ENCODE peak calls at places on chromosomes 13 and 19, in four cellular contexts. V is HCT116, O is body of pancreas, I is GM12892. G is an unnamed sample.

GRCh38 chr19:44990966-44991365 is 10.3 kb upstream of the RELB start:
- DNase-seq in I (no peak), O (no peak), V (no peak), G (no peak)

GRCh38 chr13:40485611-40486517 is 180.6 kb downstream of the FOXO1 start:
- DNase-seq in V (no peak), I (peak), O (no peak), G (peak)

GRCh38 chr13:35693142-35693784 is 216.8 kb upstream of the MAB21L1 start:
- DNase-seq in I (no peak), O (no peak), V (no peak), G (no peak)

GRCh38 chr13:76828316-76828741 is 57.9 kb downstream of the KCTD12 start:
- DNase-seq in V (no peak), O (no peak), I (no peak), G (no peak)

GRCh38 chr19:3369337-3370213 is 3.2 kb downstream of the NFIC start:
- DNase-seq in O (peak), I (peak), V (no peak), G (no peak)

GRCh38 chr19:8561071-8561764 is 16.0 kb downstream of the MYO1F start:
- DNase-seq in V (no peak), I (no peak), O (no peak), G (no peak)

GRCh38 chr13:113862766-113863510 is 938 bp downstream of the GAS6 start:
- DNase-seq in V (no peak), I (peak), O (peak), G (peak)

GRCh38 chr19:38736413-38737280 is 7.6 kb downstream of the CAPN12 start:
- DNase-seq in O (peak), I (peak), V (peak), G (peak)

GRCh38 chr19:49596954-49597702 is 6.1 kb downstream of the PRR12 start:
- DNase-seq in I (no peak), V (no peak), O (no peak), G (no peak)

GRCh38 chr19:42121666-42122069 is 10.6 kb downstream of the POU2F2 start:
- DNase-seq in V (no peak), O (no peak), I (peak), G (no peak)

GRCh38 chr19:56144396-56144795 is 3.3 kb downstream of the ZNF444 start:
- DNase-seq in I (no peak), O (peak), V (no peak), G (no peak)

GRCh38 chr13:99063952-99064351 is 86.1 kb upstream of the DOCK9 start:
- DNase-seq in O (no peak), I (no peak), V (no peak), G (no peak)

GRCh38 chr19:21474671-21475181 is 30.7 kb upstream of the ZNF429 start:
- DNase-seq in V (no peak), I (no peak), O (peak), G (peak)

GRCh38 chr19:28066988-28067387 is 1146.0 kb downstream of the UQCRFS1 start:
- DNase-seq in O (no peak), V (no peak), I (no peak), G (no peak)

GRCh38 chr19:55625004-55625326 is 599 bp upstream of the ZNF784 start:
- DNase-seq in O (no peak), I (no peak), V (no peak), G (no peak)

GRCh38 chr19:8069116-8069973 is 16.8 kb downstream of the CCL25 start:
- DNase-seq in V (no peak), O (no peak), I (no peak), G (no peak)

GRCh38 chr13:112616586-112617381 is 28.8 kb upstream of the TUBGCP3 start:
- DNase-seq in I (peak), V (peak), O (peak), G (peak)

GRCh38 chr13:24130134-24130792 is 30.3 kb upstream of the SPATA13 start:
- DNase-seq in I (no peak), V (no peak), O (no peak), G (no peak)

GRCh38 chr19:11047856-11048255 is 41.4 kb upstream of the LDLR start:
- DNase-seq in I (no peak), V (no peak), O (no peak), G (no peak)

GRCh38 chr19:38115264-38115802 is 108.7 kb downstream of the DPF1 start:
- DNase-seq in O (no peak), V (no peak), I (no peak), G (no peak)

GRCh38 chr13:46672338-46673090 is 119.5 kb downstream of the LRCH1 start:
- DNase-seq in I (no peak), V (no peak), O (no peak), G (no peak)

GRCh38 chr19:3984584-3984907 is 717 bp downstream of the EEF2 start:
- DNase-seq in V (no peak), I (peak), O (no peak), G (peak)

GRCh38 chr13:98658131-98658530 is 81.2 kb upstream of the STK24 start:
- DNase-seq in I (no peak), V (no peak), O (no peak), G (no peak)

GRCh38 chr19:44635581-44636438 is 7.9 kb upstream of the PVR start:
- DNase-seq in V (no peak), O (no peak), I (no peak), G (no peak)

GRCh38 chr13:40394304-40394983 is 272.0 kb downstream of the FOXO1 start:
- DNase-seq in O (no peak), I (no peak), V (no peak), G (no peak)

GRCh38 chr13:111854403-111854802 is 212.5 kb upstream of the SOX1 start:
- DNase-seq in V (no peak), I (no peak), O (no peak), G (no peak)

GRCh38 chr13:44402902-44403719 is 29.5 kb downstream of the SERP2 start:
- DNase-seq in O (peak), I (no peak), V (no peak), G (no peak)

GRCh38 chr13:109707044-109707794 is 79.2 kb downstream of the IRS2 start:
- DNase-seq in V (no peak), O (no peak), I (no peak), G (no peak)

GRCh38 chr19:4357095-4357797 is 13.9 kb downstream of the MPND start:
- DNase-seq in O (no peak), V (no peak), I (no peak), G (no peak)

GRCh38 chr13:76882431-76882830 is 3.8 kb downstream of the KCTD12 start:
- DNase-seq in I (no peak), O (no peak), V (no peak), G (no peak)

GRCh38 chr13:69050696-69051095 is 1056.9 kb upstream of the ATXN8OS start:
- DNase-seq in I (no peak), O (no peak), V (no peak), G (no peak)

GRCh38 chr13:109904218-109904617 is 117.8 kb upstream of the IRS2 start:
- DNase-seq in V (peak), I (no peak), O (no peak), G (no peak)

GRCh38 chr13:111216166-111216960 is 101.3 kb downstream of the ARHGEF7 start:
- DNase-seq in O (peak), I (peak), V (no peak), G (peak)

GRCh38 chr13:73082471-73082870 is 23.7 kb downstream of the KLF5 start:
- DNase-seq in I (no peak), O (no peak), V (no peak), G (no peak)

GRCh38 chr13:27820524-27821482 is 28.5 kb downstream of the GSX1 start:
- DNase-seq in I (no peak), V (no peak), O (no peak), G (no peak)

GRCh38 chr19:54439174-54439851 is 9.7 kb upstream of the LENG8 start:
- DNase-seq in O (peak), V (no peak), I (no peak), G (no peak)

GRCh38 chr19:31459430-31459829 is 110.2 kb upstream of the TSHZ3 start:
- DNase-seq in V (no peak), O (no peak), I (no peak), G (no peak)

GRCh38 chr19:11377756-11378155 is 3.3 kb downstream of the SWSAP1 start:
- DNase-seq in I (no peak), O (no peak), V (no peak), G (no peak)

GRCh38 chr19:40231544-40232424 is 5.3 kb upstream of the CCNP start:
- DNase-seq in V (no peak), O (no peak), I (no peak), G (no peak)
- TF ChIP-seq POLR2A in V (peak), O (no peak), I (no peak), G (peak)

GRCh38 chr19:17229890-17230289 is 3.9 kb downstream of the OCEL1 start:
- DNase-seq in I (no peak), V (no peak), O (no peak), G (no peak)

GRCh38 chr19:17220207-17220758 is 5.1 kb downstream of the USE1 start:
- DNase-seq in O (no peak), V (no peak), I (no peak), G (no peak)

GRCh38 chr19:17225051-17225450 is 975 bp upstream of the OCEL1 start:
- DNase-seq in V (no peak), I (no peak), O (no peak), G (no peak)

GRCh38 chr19:17227798-17228367 is 1.9 kb downstream of the OCEL1 start:
- DNase-seq in O (peak), V (no peak), I (no peak), G (no peak)

DNA sequence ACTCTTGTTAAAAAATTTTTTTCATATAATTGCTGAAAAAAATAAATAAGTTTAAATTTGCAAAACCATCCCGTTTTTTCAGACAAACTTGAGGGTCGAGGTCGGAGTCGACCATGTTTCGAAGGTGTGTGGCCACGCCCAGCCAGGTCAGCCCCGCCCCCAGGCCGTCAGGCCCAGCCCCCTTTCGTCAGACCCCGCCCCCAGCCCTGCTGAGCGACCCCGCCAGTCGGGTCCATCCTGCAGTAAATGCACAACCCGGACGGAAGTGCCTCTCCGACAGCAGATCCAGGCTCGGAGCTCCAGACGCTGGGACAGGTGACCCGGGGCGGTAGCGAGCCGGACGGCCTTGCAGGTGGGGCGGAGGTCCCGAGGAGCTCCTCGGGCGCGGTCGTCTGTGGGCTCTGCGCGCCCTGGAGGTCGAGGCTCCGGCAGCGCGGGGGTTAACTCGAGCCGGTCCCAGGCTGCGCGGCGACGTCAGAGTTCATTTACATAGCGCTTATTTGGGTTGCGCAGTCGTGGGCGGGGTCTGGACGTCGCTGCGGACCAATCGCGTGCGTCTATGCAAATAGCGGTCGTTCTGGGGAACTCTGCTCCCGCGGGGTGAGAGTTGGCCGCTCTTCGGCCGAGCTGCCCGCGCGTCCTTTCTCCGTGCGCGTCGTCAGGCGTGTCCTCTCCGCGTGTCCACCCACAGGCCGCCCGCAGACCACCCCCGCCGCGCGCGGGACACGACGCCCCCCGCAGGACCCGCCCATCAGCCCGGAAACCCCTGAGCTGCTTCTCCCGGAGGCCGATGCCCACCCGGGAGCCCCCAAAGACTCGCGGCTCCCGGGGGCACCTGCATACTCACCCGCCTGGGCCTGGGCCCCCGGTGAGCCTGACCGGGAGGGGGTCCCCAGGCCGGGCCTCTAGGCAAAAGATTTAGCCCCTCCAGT is at the start of gene OCEL1:
- DNase-seq in I (peak), O (peak), V (peak), G (peak)
- TF ChIP-seq POLR2A in I (peak), O (peak), V (peak), G (peak)

DNA sequence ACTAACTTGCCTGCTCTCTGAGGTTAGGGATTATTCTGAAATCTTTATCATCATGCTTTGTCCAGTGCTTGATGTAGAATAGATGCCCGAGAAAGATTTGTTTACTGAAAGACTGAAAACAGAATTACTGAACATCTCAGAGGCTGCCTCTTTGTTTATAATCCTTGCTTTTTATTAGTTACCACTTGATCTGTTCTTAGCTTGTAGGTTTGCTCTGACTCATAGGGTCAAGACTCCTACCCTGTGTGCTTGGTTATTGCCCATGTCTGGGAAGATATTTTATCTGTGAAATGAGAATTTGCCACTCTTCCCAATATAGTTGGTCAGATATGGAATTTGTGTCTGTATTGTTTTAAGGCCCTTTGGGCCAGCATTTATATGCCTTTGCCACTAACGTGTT is 675.3 kb downstream of the DIAPH3 start:
- DNase-seq in V (no peak), I (no peak), O (no peak), G (no peak)
- TF ChIP-seq POLR2A in V (no peak), I (no peak), O (no peak), G (no peak)

GRCh38 chr19:1102407-1103106 is 1.2 kb upstream of the GPX4 start:
- DNase-seq in V (peak), O (peak), I (no peak), G (no peak)
- TF ChIP-seq POLR2A in V (no peak), O (no peak), I (no peak), G (no peak)

GRCh38 chr19:16143399-16144215 is at the start of gene HSH2D:
- DNase-seq in I (peak), O (peak), V (peak), G (peak)
- TF ChIP-seq POLR2A in I (peak), O (peak), V (no peak), G (peak)

GRCh38 chr19:17419491-17420266 is at the start of gene MVB12A:
- DNase-seq in O (peak), I (peak), V (peak), G (peak)
- TF ChIP-seq POLR2A in O (peak), I (peak), V (peak), G (peak)

GRCh38 chr13:25879466-25879865 is 172.3 kb downstream of the SHISA2 start:
- DNase-seq in O (no peak), I (no peak), V (no peak), G (no peak)
- TF ChIP-seq POLR2A in O (no peak), I (no peak), V (no peak), G (no peak)

DNA sequence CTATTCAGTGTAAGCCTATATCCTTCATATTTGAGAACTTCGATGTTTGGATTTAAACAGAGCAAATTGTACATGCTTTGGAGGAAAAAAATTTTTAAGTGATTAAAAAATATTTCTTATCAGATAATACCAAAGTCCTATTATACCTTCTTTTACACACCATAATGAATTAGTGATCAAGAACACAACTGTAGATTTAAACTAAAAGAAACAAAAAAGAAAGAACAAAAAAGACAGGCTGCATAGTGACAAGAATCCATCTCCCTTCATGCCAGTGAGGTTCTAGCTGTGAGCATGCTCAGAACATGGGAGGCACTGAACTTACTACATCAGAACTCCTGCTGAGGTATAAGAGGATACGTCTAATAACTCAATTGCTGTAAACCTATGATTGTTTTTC is at the start of gene RXFP2:
- DNase-seq in V (no peak), I (no peak), O (no peak), G (no peak)
- TF ChIP-seq POLR2A in V (no peak), I (no peak), O (no peak), G (no peak)

GRCh38 chr19:19643158-19644053 is at the start of gene GMIP:
- DNase-seq in V (peak), O (peak), I (peak), G (peak)
- TF ChIP-seq POLR2A in V (peak), O (peak), I (peak), G (no peak)